ENCODE peak calls at places on chromosomes 6 and 20, in ten cellular contexts. A is body of pancreas, S is Peyer's patch, I is GM12878, N is adrenal gland, Q is H1, D is ovary, V is right lobe of liver, M is HepG2, H is IMR-90. J is an unnamed sample. For H3K27me3, the result is how much of the 10 kb centered on the place peaks cover.

GRCh38 chr6:157271911-157272310 is 51.4 kb downstream of the TMEM242 start:
- DNase-seq in A (no peak), S (no peak), I (no peak), N (no peak), Q (no peak), D (no peak), V (peak), M (no peak), H (no peak), J (no peak)

GRCh38 chr6:36204068-36204753 is 7.7 kb downstream of the BRPF3 start:
- DNase-seq in A (no peak), S (peak), I (peak), N (no peak), Q (no peak), D (no peak), V (no peak), M (no peak), H (no peak), J (no peak)

GRCh38 chr20:17871861-17872260 is 96.7 kb downstream of the SNX5 start:
- DNase-seq in A (no peak), S (no peak), I (no peak), N (no peak), Q (no peak), D (no peak), V (no peak), M (no peak), H (no peak), J (no peak)

GRCh38 chr20:21064924-21065323 is 41.2 kb downstream of the LINC00237 start:
- DNase-seq in A (no peak), S (no peak), I (no peak), N (no peak), Q (no peak), D (no peak), V (no peak), M (no peak), H (no peak), J (no peak)

GRCh38 chr6:135438907-135439535 is 58.5 kb downstream of the AHI1 start:
- DNase-seq in A (no peak), S (no peak), I (peak), N (no peak), Q (no peak), D (no peak), V (no peak), M (peak), H (peak), J (no peak)

GRCh38 chr6:108798672-108799355 is 49.4 kb upstream of the ARMC2 start:
- DNase-seq in A (no peak), S (peak), I (no peak), N (no peak), Q (no peak), D (no peak), V (peak), M (no peak), H (no peak), J (peak)

GRCh38 chr20:58584051-58584824 is 66.8 kb upstream of the STX16 start:
- DNase-seq in A (no peak), S (no peak), I (no peak), N (no peak), Q (no peak), D (no peak), V (no peak), M (no peak), H (no peak), J (no peak)

GRCh38 chr6:144939926-144940325 is 654.8 kb downstream of the UTRN start:
- DNase-seq in A (no peak), S (no peak), I (no peak), N (no peak), Q (no peak), D (no peak), V (no peak), M (no peak), H (peak), J (no peak)

GRCh38 chr6:163329991-163330390 is 84.5 kb upstream of the QKI start:
- DNase-seq in A (no peak), S (no peak), I (no peak), N (no peak), Q (no peak), D (no peak), V (no peak), M (no peak), H (no peak), J (no peak)

GRCh38 chr20:29873946-29874345 is 1383.5 kb upstream of the DEFB115 start:
- DNase-seq in A (peak), S (peak), I (no peak), N (peak), Q (peak), D (no peak), V (peak), M (no peak), H (peak), J (peak)

GRCh38 chr6:118650500-118651281 is 700 bp downstream of the CEP85L start:
- DNase-seq in A (peak), S (peak), I (no peak), N (peak), Q (peak), D (peak), V (peak), M (no peak), H (peak), J (peak)

GRCh38 chr20:44720994-44721784 is 6.0 kb downstream of the CCN5 start:
- DNase-seq in A (peak), S (no peak), I (no peak), N (no peak), Q (no peak), D (peak), V (no peak), M (no peak), H (peak), J (peak)

GRCh38 chr6:27368202-27368601 is 20.4 kb upstream of the ZNF391 start:
- DNase-seq in A (no peak), S (no peak), I (no peak), N (no peak), Q (no peak), D (no peak), V (no peak), M (no peak), H (no peak), J (no peak)

GRCh38 chr20:43507150-43508080 is at the start of gene L3MBTL1:
- DNase-seq in A (peak), S (no peak), I (no peak), N (peak), Q (peak), D (peak), V (peak), M (peak), H (peak), J (peak)

GRCh38 chr6:143262037-143262436 is 188.5 kb downstream of the ADAT2 start:
- DNase-seq in A (no peak), S (no peak), I (no peak), N (no peak), Q (no peak), D (no peak), V (no peak), M (no peak), H (no peak), J (no peak)

GRCh38 chr6:56775498-56776166 is 132.9 kb upstream of the DST start:
- DNase-seq in A (no peak), S (no peak), I (no peak), N (no peak), Q (no peak), D (no peak), V (no peak), M (no peak), H (no peak), J (no peak)

GRCh38 chr6:166860392-166860791 is 96.0 kb downstream of the RNASET2 start:
- DNase-seq in A (no peak), S (no peak), I (no peak), N (no peak), Q (no peak), D (no peak), V (no peak), M (no peak), H (no peak), J (no peak)

GRCh38 chr6:166862287-166862977 is 93.9 kb downstream of the RNASET2 start:
- DNase-seq in A (no peak), S (peak), I (no peak), N (peak), Q (peak), D (peak), V (no peak), M (no peak), H (no peak), J (peak)

GRCh38 chr6:166862978-166863530 is 93.3 kb downstream of the RNASET2 start:
- DNase-seq in A (no peak), S (no peak), I (no peak), N (no peak), Q (no peak), D (no peak), V (no peak), M (no peak), H (no peak), J (no peak)

GRCh38 chr6:166861961-166862286 is 94.4 kb downstream of the RNASET2 start:
- DNase-seq in A (no peak), S (no peak), I (no peak), N (no peak), Q (no peak), D (no peak), V (no peak), M (no peak), H (no peak), J (no peak)

DNA sequence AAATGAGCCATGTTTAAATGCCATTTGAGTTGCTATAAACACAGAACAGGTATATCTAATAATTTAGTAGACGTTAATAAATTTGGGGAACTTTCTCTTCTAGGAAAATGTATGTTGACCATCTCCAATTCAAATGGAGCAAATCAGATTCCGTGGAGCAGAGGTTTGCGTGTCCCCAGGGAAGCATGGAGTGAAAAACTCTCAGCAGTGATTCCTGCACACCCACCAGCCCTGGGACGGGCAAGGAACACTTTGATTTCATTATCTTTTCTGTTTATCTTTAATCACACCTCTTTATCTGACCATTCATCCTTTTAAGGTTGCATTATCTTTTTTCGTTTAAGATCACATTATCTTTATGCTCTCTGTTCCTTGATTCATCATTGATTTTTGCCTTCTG is 95.0 kb downstream of the RNASET2 start:
- DNase-seq in A (no peak), S (no peak), I (no peak), N (no peak), Q (no peak), D (no peak), V (no peak), M (no peak), H (no peak), J (no peak)
- H3K27me3 ChIP-seq in A (under half), S (under half), I (under half), N (under half), Q (under half), D (under half), V (under half), M (under half), H (under half), J (under half)

DNA sequence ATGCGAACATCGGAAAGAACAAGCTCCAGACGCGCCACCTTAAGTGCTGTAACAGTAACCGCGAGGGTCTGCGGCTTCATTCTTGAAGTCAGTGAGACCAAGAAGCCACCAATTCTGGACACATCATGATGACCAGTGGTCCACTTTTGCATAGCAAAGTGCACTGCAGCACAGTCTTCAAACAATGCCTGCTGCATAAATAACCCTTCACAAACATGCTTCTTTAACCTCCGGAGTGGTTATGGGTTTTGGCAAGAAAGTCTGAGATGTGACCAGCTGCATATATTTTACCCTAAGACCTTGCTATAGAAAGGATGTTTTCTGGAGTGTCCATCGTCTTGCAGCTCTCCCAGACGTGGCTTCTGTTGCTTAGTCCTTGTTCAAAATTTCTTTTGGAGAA is 8.8 kb upstream of the MUC22 start:
- DNase-seq in A (no peak), S (no peak), I (no peak), N (no peak), Q (no peak), D (no peak), V (no peak), M (no peak), H (no peak), J (no peak)
- TF ChIP-seq POLR2A in A (no peak), S (no peak), I (no peak), N (no peak), Q (no peak), D (no peak), V (no peak), M (no peak), H (no peak), J (no peak)

GRCh38 chr20:57564180-57564802 is 3.4 kb downstream of the PCK1 start:
- DNase-seq in A (no peak), S (no peak), I (no peak), N (no peak), Q (no peak), D (no peak), V (peak), M (no peak), H (no peak), J (no peak)
- H3K27me3 ChIP-seq in A (under half), S (under half), I (under half), N (under half), Q (under half), D (under half), V (under half), M (under half), H (under half), J (under half)

DNA sequence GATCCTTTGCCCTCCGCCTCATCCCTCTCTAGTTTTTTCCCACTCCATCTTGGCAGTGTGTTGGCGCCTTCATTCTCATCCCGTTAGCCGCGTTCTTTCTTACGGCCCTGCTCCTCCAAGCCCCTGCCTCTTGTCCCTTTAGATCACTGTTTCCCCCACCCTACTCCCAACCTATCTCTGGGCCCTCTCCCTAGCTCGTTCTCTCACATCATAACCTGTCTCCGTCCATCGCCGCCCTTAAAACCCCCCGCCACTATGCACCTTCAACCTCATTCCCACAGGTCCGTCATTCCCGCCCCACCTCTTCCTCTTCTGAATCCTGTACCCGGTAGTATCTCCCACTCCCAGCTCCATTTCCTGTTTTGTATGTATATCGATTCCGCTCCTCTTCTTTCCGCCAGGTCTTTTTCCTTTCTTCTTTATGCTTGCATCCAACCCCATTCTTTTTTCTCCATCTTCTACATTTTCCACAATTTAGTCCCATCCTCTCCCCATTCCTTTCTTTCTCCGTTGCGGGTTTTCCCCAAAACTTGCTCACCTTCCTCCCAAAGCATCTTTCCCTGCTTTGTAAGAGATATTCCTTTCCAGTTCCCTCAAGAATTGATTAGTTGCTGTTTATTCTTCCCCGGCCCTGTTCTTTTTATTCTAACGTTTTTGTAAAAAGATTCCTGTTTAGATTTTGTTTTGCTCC is 671 bp downstream of the EFHC1 start:
- DNase-seq in A (peak), S (no peak), I (no peak), N (no peak), Q (peak), D (peak), V (no peak), M (peak), H (peak), J (peak)
- TF ChIP-seq POLR2A in A (no peak), S (no peak), I (no peak), N (no peak), Q (no peak), D (no peak), V (no peak), M (peak), H (no peak), J (no peak)

GRCh38 chr20:22274330-22274729 is 310.0 kb downstream of the FOXA2 start:
- DNase-seq in A (no peak), S (no peak), I (no peak), N (no peak), Q (no peak), D (no peak), V (no peak), M (no peak), H (no peak), J (no peak)
- H3K27me3 ChIP-seq in A (under half), S (under half), I (under half), N (under half), Q (under half), D (under half), V (under half), M (under half), H (under half), J (under half)

J was measured in testis.